ENCODE peak calls at places on chromosome 1, in seven cellular contexts. X is fibroblast of lung, C is astrocyte, M is BE2C, Y is IMR-90, N is choroid plexus epithelial cell, P is OCI-LY7. Q is an unnamed sample.

GRCh38 chr1:19317126-19317910 is 5.2 kb downstream of the SLC66A1 start:
- DNase-seq in C (no peak), N (no peak), X (no peak), M (no peak), Y (no peak), P (no peak), Q (no peak)

GRCh38 chr1:229452956-229453801 is 19.3 kb upstream of the ACTA1 start:
- DNase-seq in Y (peak), P (peak), X (peak), M (no peak), C (no peak), N (peak), Q (no peak)

GRCh38 chr1:232463226-232463625 is 166.7 kb downstream of the SIPA1L2 start:
- DNase-seq in X (peak), Y (peak), P (no peak), C (peak), M (no peak), N (peak), Q (no peak)

GRCh38 chr1:215523906-215524305 is 43.2 kb upstream of the KCTD3 start:
- DNase-seq in M (no peak), P (no peak), Y (peak), C (peak), X (peak), N (peak), Q (no peak)

GRCh38 chr1:45585110-45585426 is 1.2 kb downstream of the NASP start:
- DNase-seq in Y (no peak), N (no peak), M (no peak), X (no peak), P (no peak), C (no peak), Q (no peak)

GRCh38 chr1:17922833-17923232 is 167.7 kb downstream of the ACTL8 start:
- DNase-seq in P (peak), Y (peak), M (peak), X (peak), N (peak), C (no peak), Q (no peak)

GRCh38 chr1:67755619-67756018 is 70.6 kb downstream of the GADD45A start:
- DNase-seq in P (no peak), Y (no peak), M (no peak), X (no peak), N (no peak), C (no peak), Q (no peak)

GRCh38 chr1:51906306-51907078 is 28.0 kb upstream of the NRDC start:
- DNase-seq in Y (peak), C (peak), P (no peak), M (peak), X (peak), N (peak), Q (no peak)

GRCh38 chr1:198496216-198497143 is 44.0 kb downstream of the ATP6V1G3 start:
- DNase-seq in C (peak), Y (peak), M (no peak), P (no peak), X (peak), N (peak), Q (no peak)

GRCh38 chr1:42815938-42816599 is 853 bp upstream of the ERMAP start:
- DNase-seq in C (no peak), M (no peak), P (peak), Y (peak), N (peak), X (peak), Q (no peak)

GRCh38 chr1:205927247-205927646 is 16.0 kb downstream of the SLC26A9 start:
- DNase-seq in N (no peak), P (no peak), Y (no peak), X (no peak), M (no peak), C (no peak), Q (no peak)

GRCh38 chr1:38858833-38859560 is 575 bp downstream of the RRAGC start:
- DNase-seq in N (peak), P (peak), Y (peak), M (peak), C (peak), X (peak), Q (no peak)

GRCh38 chr1:54748094-54748835 is 16.1 kb downstream of the PARS2 start:
- DNase-seq in C (no peak), N (no peak), M (no peak), Y (no peak), X (no peak), P (no peak), Q (no peak)

GRCh38 chr1:19029191-19030085 is 73.0 kb upstream of the IFFO2 start:
- DNase-seq in N (no peak), X (no peak), P (no peak), C (no peak), Y (no peak), M (peak), Q (no peak)

GRCh38 chr1:234114648-234115307 is 210.3 kb downstream of the SLC35F3 start:
- DNase-seq in N (peak), M (peak), X (peak), Y (peak), C (peak), P (peak), Q (peak)

GRCh38 chr1:227941509-227942020 is 6.2 kb downstream of the WNT9A start:
- DNase-seq in C (no peak), P (no peak), N (no peak), X (no peak), Y (no peak), M (no peak), Q (no peak)

GRCh38 chr1:194369622-194370021 is 1183.2 kb upstream of the B3GALT2 start:
- DNase-seq in X (no peak), P (no peak), C (no peak), M (no peak), Y (no peak), N (no peak), Q (no peak)

GRCh38 chr1:176073524-176074157 is 133.4 kb downstream of the COP1 start:
- DNase-seq in X (peak), C (peak), N (peak), P (peak), M (peak), Y (peak), Q (peak)

GRCh38 chr1:225825078-225825477 is 15.2 kb downstream of the EPHX1 start:
- DNase-seq in P (no peak), C (no peak), Y (no peak), M (no peak), X (no peak), N (no peak), Q (no peak)

GRCh38 chr1:59885160-59885832 is 41.3 kb downstream of the CYP2J2 start:
- DNase-seq in C (no peak), P (no peak), X (no peak), Y (no peak), N (no peak), M (no peak), Q (no peak)

GRCh38 chr1:61080408-61081134 is 1.8 kb upstream of the NFIA start:
- DNase-seq in P (no peak), M (no peak), X (no peak), N (no peak), Y (no peak), C (no peak), Q (no peak)

GRCh38 chr1:150493175-150493574 is 6.0 kb downstream of the TARS2 start:
- DNase-seq in X (no peak), C (no peak), P (no peak), Y (no peak), M (no peak), N (no peak), Q (no peak)

GRCh38 chr1:3070304-3070653 is 1.3 kb downstream of the PRDM16 start:
- DNase-seq in Y (no peak), X (peak), M (no peak), N (no peak), P (no peak), C (no peak), Q (no peak)

GRCh38 chr1:3072948-3073519 is 4.0 kb downstream of the PRDM16 start:
- DNase-seq in P (no peak), N (no peak), M (no peak), X (no peak), C (no peak), Y (no peak), Q (no peak)

GRCh38 chr1:3072178-3072947 is 3.4 kb downstream of the PRDM16 start:
- DNase-seq in N (no peak), M (no peak), C (peak), Y (no peak), X (peak), P (no peak), Q (no peak)

GRCh38 chr1:3070654-3071506 is 1.9 kb downstream of the PRDM16 start:
- DNase-seq in Y (no peak), P (no peak), N (no peak), X (peak), M (no peak), C (no peak), Q (no peak)

GRCh38 chr1:3071507-3072177 is 2.6 kb downstream of the PRDM16 start:
- DNase-seq in Y (no peak), N (no peak), C (no peak), X (no peak), M (no peak), P (no peak), Q (no peak)
- H3K4me3 ChIP-seq in Y (no peak), N (no peak), C (peak), X (no peak), M (no peak), P (no peak), Q (no peak)

DNA sequence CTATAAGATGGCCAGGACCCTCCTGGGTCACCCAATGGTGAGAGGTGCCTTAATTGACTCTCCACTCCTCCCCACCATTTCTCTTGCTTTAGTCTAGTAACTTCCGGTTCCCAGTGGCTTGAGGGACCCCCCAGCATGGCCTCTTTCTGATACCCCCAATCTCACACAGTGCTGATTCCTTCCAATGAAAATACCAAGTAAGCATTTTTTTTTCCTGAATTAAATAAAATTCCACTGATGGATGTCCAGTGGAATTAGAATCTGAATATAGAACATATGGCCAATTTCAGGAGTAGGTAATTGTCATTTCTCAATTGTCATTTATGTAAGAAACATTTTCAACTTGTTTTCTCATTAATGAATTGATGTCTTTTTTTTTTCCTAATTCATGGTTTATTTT is 9.5 kb downstream of the NOS1AP start:
- DNase-seq in M (no peak), P (no peak), C (no peak), X (no peak), Y (no peak), N (no peak), Q (no peak)
- H3K4me3 ChIP-seq in M (no peak), P (no peak), C (no peak), X (no peak), Y (no peak), N (no peak), Q (no peak)

GRCh38 chr1:5781079-5781478 is 211.1 kb downstream of the NPHP4 start:
- DNase-seq in P (no peak), X (no peak), M (no peak), Y (no peak), N (no peak), C (no peak), Q (no peak)
- H3K4me3 ChIP-seq in P (no peak), X (no peak), M (no peak), Y (no peak), N (no peak), C (no peak), Q (no peak)

GRCh38 chr1:112093372-112093694 is 103.9 kb upstream of the KCND3 start:
- DNase-seq in M (no peak), X (no peak), C (no peak), N (no peak), P (no peak), Y (no peak), Q (no peak)

GRCh38 chr1:112092656-112093371 is 103.3 kb upstream of the KCND3 start:
- DNase-seq in N (no peak), C (no peak), Y (no peak), X (no peak), M (no peak), P (no peak), Q (no peak)
- H3K4me3 ChIP-seq in N (no peak), C (no peak), Y (no peak), X (no peak), M (no peak), P (no peak), Q (no peak)

DNA sequence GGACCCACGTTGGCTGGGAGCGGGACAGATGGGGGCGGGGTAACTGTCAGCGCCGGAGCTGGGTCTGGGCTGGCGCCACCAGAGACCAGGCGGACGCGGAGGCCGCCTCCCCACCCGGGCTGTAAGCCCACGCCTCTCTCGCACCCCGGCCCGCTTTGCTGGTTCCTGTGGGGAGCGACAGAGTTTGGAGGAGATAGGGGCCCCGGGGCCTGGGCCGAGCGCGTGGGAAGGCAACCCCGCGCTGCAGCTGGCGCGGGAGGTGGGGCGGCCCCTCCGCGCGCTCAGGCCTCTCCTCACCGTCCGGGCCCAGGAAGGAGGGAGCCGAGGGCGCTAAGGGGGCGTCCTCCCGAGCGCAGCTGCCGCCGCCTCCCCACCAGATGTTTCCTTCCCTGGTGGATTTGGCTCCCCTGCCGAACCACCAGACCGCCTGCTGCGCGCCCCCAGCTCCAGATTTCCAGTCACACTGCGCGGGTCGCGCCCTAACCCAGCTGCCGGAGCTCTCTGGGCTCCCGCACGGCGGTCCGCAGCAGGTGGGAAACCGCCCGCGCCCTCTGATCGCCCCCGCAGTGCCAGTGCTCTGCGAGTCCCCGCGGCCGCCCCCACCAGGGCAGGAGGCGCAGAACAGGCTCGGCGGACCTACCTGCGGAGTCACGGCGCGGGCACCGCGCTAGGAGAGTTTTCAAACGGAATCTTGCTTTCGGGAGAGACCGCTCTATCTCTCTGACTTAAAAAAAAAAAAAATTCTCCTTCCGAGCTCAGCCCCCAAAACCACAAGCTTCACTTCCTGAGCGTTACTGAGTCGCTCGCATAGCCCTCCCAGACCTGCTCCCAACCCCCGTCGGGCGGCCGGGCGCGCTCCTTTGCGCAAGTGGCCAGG is 1.1 kb downstream of the GFI1 start:
- DNase-seq in C (no peak), X (no peak), Y (no peak), M (peak), P (peak), N (peak), Q (no peak)
- H3K4me3 ChIP-seq in C (peak), X (peak), Y (peak), M (peak), P (peak), N (peak), Q (peak)

GRCh38 chr1:85830837-85831236 is 122.6 kb upstream of the ZNHIT6 start:
- DNase-seq in N (no peak), M (no peak), Y (peak), P (no peak), C (no peak), X (no peak), Q (no peak)
- H3K4me3 ChIP-seq in N (no peak), M (no peak), Y (no peak), P (no peak), C (no peak), X (no peak), Q (no peak)

DNA sequence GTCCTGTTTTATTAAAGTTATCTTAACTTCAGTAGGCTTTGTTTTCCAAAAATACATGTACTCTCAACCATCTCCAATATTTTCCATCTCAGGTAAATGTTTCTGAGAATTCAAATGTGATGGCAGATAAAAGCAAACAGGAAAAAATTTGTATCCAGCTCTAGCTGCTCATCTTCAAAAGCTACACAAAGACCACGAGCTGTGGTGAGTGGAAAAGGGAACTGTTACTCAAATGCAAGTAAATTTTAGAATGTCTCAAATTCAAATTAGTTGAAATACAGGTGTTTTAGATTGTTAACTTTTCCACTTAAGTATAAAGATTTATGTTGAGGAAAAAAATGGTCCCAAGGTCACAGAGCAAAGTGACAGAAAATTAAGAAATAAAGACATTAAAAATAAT is 216.0 kb downstream of the SLC45A1 start:
- DNase-seq in M (no peak), X (no peak), P (peak), C (no peak), N (no peak), Y (no peak), Q (no peak)
- H3K4me3 ChIP-seq in M (no peak), X (no peak), P (peak), C (no peak), N (no peak), Y (no peak), Q (no peak)

GRCh38 chr1:11842154-11843041 is 5.2 kb downstream of the NPPA start:
- DNase-seq in C (no peak), P (peak), Y (peak), X (no peak), M (peak), N (peak), Q (no peak)
- H3K4me3 ChIP-seq in C (no peak), P (peak), Y (no peak), X (no peak), M (no peak), N (no peak), Q (no peak)

Q was measured in skeletal muscle cell.